ENCODE peak calls at places on chromosomes 11 and 22, in seven cellular contexts. One of them, this sample, is unnamed.

GRCh38 chr11:98099371-98099770 is 921.4 kb upstream of the CNTN5 start:
- DNase-seq in hypothalamus: no peak
- DNase-seq in amygdala: no peak
- DNase-seq in HTR-8/SVneo: no peak
- DNase-seq in effector memory CD8-positive, alpha-beta T cell: no peak
- DNase-seq in fibroblast of the conjunctiva: no peak
- DNase-seq in AG08396: no peak
- DNase-seq in this sample: no peak

GRCh38 chr11:63643205-63643604 is 28.0 kb downstream of the ATL3 start:
- DNase-seq in hypothalamus: no peak
- DNase-seq in amygdala: no peak
- DNase-seq in HTR-8/SVneo: no peak
- DNase-seq in AG08396: no peak
- DNase-seq in effector memory CD8-positive, alpha-beta T cell: no peak
- DNase-seq in fibroblast of the conjunctiva: no peak
- DNase-seq in this sample: no peak

GRCh38 chr11:48101958-48102357 is 114.7 kb upstream of the OR4B1 start:
- DNase-seq in HTR-8/SVneo: no peak
- DNase-seq in AG08396: no peak
- DNase-seq in effector memory CD8-positive, alpha-beta T cell: no peak
- DNase-seq in hypothalamus: no peak
- DNase-seq in fibroblast of the conjunctiva: no peak
- DNase-seq in amygdala: no peak
- DNase-seq in this sample: no peak

GRCh38 chr11:86745571-86745970 is 54.8 kb upstream of the PRSS23 start:
- DNase-seq in amygdala: no peak
- DNase-seq in AG08396: no peak
- DNase-seq in HTR-8/SVneo: no peak
- DNase-seq in effector memory CD8-positive, alpha-beta T cell: no peak
- DNase-seq in hypothalamus: no peak
- DNase-seq in fibroblast of the conjunctiva: no peak
- DNase-seq in this sample: no peak

GRCh38 chr22:46574993-46575914 is 37.8 kb upstream of the CELSR1 start:
- DNase-seq in HTR-8/SVneo: no peak
- DNase-seq in fibroblast of the conjunctiva: no peak
- DNase-seq in hypothalamus: no peak
- DNase-seq in effector memory CD8-positive, alpha-beta T cell: no peak
- DNase-seq in amygdala: no peak
- DNase-seq in AG08396: no peak
- DNase-seq in this sample: peak

GRCh38 chr11:132911186-132911585 is 621.1 kb downstream of the OPCML start:
- DNase-seq in fibroblast of the conjunctiva: no peak
- DNase-seq in AG08396: peak
- DNase-seq in HTR-8/SVneo: peak
- DNase-seq in effector memory CD8-positive, alpha-beta T cell: no peak
- DNase-seq in amygdala: no peak
- DNase-seq in hypothalamus: no peak
- DNase-seq in this sample: no peak

GRCh38 chr11:9092846-9093778 is 1.7 kb upstream of the SCUBE2 start:
- DNase-seq in effector memory CD8-positive, alpha-beta T cell: no peak
- DNase-seq in HTR-8/SVneo: no peak
- DNase-seq in fibroblast of the conjunctiva: no peak
- DNase-seq in hypothalamus: no peak
- DNase-seq in amygdala: no peak
- DNase-seq in AG08396: no peak
- DNase-seq in this sample: no peak

GRCh38 chr22:43094085-43094484 is 4.9 kb upstream of the TTLL1 start:
- DNase-seq in effector memory CD8-positive, alpha-beta T cell: no peak
- DNase-seq in hypothalamus: no peak
- DNase-seq in fibroblast of the conjunctiva: no peak
- DNase-seq in amygdala: no peak
- DNase-seq in AG08396: no peak
- DNase-seq in HTR-8/SVneo: no peak
- DNase-seq in this sample: peak

GRCh38 chr11:16814410-16815046 is 76.1 kb downstream of the C11orf58 start:
- DNase-seq in hypothalamus: no peak
- DNase-seq in effector memory CD8-positive, alpha-beta T cell: no peak
- DNase-seq in HTR-8/SVneo: no peak
- DNase-seq in fibroblast of the conjunctiva: no peak
- DNase-seq in amygdala: no peak
- DNase-seq in AG08396: no peak
- DNase-seq in this sample: no peak

GRCh38 chr11:1157645-1158591 is at the start of gene MUC5AC:
- DNase-seq in AG08396: no peak
- DNase-seq in amygdala: no peak
- DNase-seq in hypothalamus: no peak
- DNase-seq in effector memory CD8-positive, alpha-beta T cell: no peak
- DNase-seq in HTR-8/SVneo: no peak
- DNase-seq in fibroblast of the conjunctiva: no peak
- DNase-seq in this sample: no peak

GRCh38 chr11:15920856-15921629 is 435.3 kb downstream of the SOX6 start:
- DNase-seq in hypothalamus: no peak
- DNase-seq in effector memory CD8-positive, alpha-beta T cell: no peak
- DNase-seq in AG08396: no peak
- DNase-seq in fibroblast of the conjunctiva: no peak
- DNase-seq in amygdala: no peak
- DNase-seq in HTR-8/SVneo: no peak
- DNase-seq in this sample: peak

GRCh38 chr22:17734197-17734596 is 40.1 kb downstream of the BID start:
- DNase-seq in amygdala: no peak
- DNase-seq in AG08396: no peak
- DNase-seq in hypothalamus: no peak
- DNase-seq in HTR-8/SVneo: no peak
- DNase-seq in effector memory CD8-positive, alpha-beta T cell: no peak
- DNase-seq in fibroblast of the conjunctiva: no peak
- DNase-seq in this sample: no peak

GRCh38 chr11:843818-844692 is 1.4 kb downstream of the TSPAN4 start:
- DNase-seq in hypothalamus: peak
- DNase-seq in effector memory CD8-positive, alpha-beta T cell: no peak
- DNase-seq in HTR-8/SVneo: peak
- DNase-seq in amygdala: no peak
- DNase-seq in AG08396: peak
- DNase-seq in fibroblast of the conjunctiva: peak
- DNase-seq in this sample: peak

GRCh38 chr22:44622147-44622427 is 79.9 kb upstream of the PRR5 start:
- DNase-seq in hypothalamus: peak
- DNase-seq in amygdala: no peak
- DNase-seq in effector memory CD8-positive, alpha-beta T cell: peak
- DNase-seq in fibroblast of the conjunctiva: no peak
- DNase-seq in AG08396: no peak
- DNase-seq in HTR-8/SVneo: no peak
- DNase-seq in this sample: no peak

GRCh38 chr22:26447594-26448329 is 18.7 kb downstream of the ASPHD2 start:
- DNase-seq in fibroblast of the conjunctiva: no peak
- DNase-seq in AG08396: no peak
- DNase-seq in amygdala: no peak
- DNase-seq in HTR-8/SVneo: no peak
- DNase-seq in hypothalamus: no peak
- DNase-seq in effector memory CD8-positive, alpha-beta T cell: no peak
- DNase-seq in this sample: no peak

GRCh38 chr11:10317776-10318526 is 13.1 kb downstream of the ADM start:
- DNase-seq in amygdala: no peak
- DNase-seq in HTR-8/SVneo: no peak
- DNase-seq in effector memory CD8-positive, alpha-beta T cell: no peak
- DNase-seq in hypothalamus: no peak
- DNase-seq in AG08396: no peak
- DNase-seq in fibroblast of the conjunctiva: no peak
- DNase-seq in this sample: no peak

GRCh38 chr11:100851129-100851528 is 164.0 kb downstream of the ARHGAP42 start:
- DNase-seq in AG08396: no peak
- DNase-seq in effector memory CD8-positive, alpha-beta T cell: no peak
- DNase-seq in amygdala: no peak
- DNase-seq in HTR-8/SVneo: no peak
- DNase-seq in fibroblast of the conjunctiva: no peak
- DNase-seq in hypothalamus: no peak
- DNase-seq in this sample: no peak

GRCh38 chr11:70631624-70632047 is 233.3 kb downstream of the CTTN start:
- DNase-seq in AG08396: no peak
- DNase-seq in amygdala: no peak
- DNase-seq in HTR-8/SVneo: no peak
- DNase-seq in effector memory CD8-positive, alpha-beta T cell: no peak
- DNase-seq in hypothalamus: no peak
- DNase-seq in fibroblast of the conjunctiva: no peak
- DNase-seq in this sample: no peak

GRCh38 chr22:23117890-23118646 is 23.7 kb downstream of the RSPH14 start:
- DNase-seq in effector memory CD8-positive, alpha-beta T cell: no peak
- DNase-seq in AG08396: no peak
- DNase-seq in amygdala: no peak
- DNase-seq in HTR-8/SVneo: no peak
- DNase-seq in hypothalamus: no peak
- DNase-seq in fibroblast of the conjunctiva: no peak
- DNase-seq in this sample: peak

GRCh38 chr11:93740802-93741093 is 547 bp downstream of the TAF1D start:
- DNase-seq in HTR-8/SVneo: peak
- DNase-seq in hypothalamus: no peak
- DNase-seq in fibroblast of the conjunctiva: peak
- DNase-seq in effector memory CD8-positive, alpha-beta T cell: peak
- DNase-seq in AG08396: peak
- DNase-seq in amygdala: no peak
- DNase-seq in this sample: peak

GRCh38 chr11:62666259-62666926 is 1.3 kb downstream of the CSKMT start:
- DNase-seq in amygdala: no peak
- DNase-seq in effector memory CD8-positive, alpha-beta T cell: no peak
- DNase-seq in AG08396: no peak
- DNase-seq in fibroblast of the conjunctiva: no peak
- DNase-seq in hypothalamus: no peak
- DNase-seq in HTR-8/SVneo: no peak
- DNase-seq in this sample: no peak

GRCh38 chr11:69603163-69603836 is 37.7 kb upstream of the CCND1 start:
- DNase-seq in HTR-8/SVneo: no peak
- DNase-seq in hypothalamus: no peak
- DNase-seq in fibroblast of the conjunctiva: no peak
- DNase-seq in AG08396: no peak
- DNase-seq in amygdala: no peak
- DNase-seq in effector memory CD8-positive, alpha-beta T cell: no peak
- DNase-seq in this sample: no peak

GRCh38 chr22:44325718-44326548 is 13.2 kb upstream of the SHISAL1 start:
- DNase-seq in hypothalamus: no peak
- DNase-seq in effector memory CD8-positive, alpha-beta T cell: no peak
- DNase-seq in fibroblast of the conjunctiva: no peak
- DNase-seq in AG08396: peak
- DNase-seq in HTR-8/SVneo: no peak
- DNase-seq in amygdala: no peak
- DNase-seq in this sample: peak

GRCh38 chr22:38180841-38181452 is 683 bp downstream of the PLA2G6 start:
- DNase-seq in fibroblast of the conjunctiva: no peak
- DNase-seq in HTR-8/SVneo: no peak
- DNase-seq in AG08396: no peak
- DNase-seq in hypothalamus: peak
- DNase-seq in amygdala: no peak
- DNase-seq in effector memory CD8-positive, alpha-beta T cell: peak
- DNase-seq in this sample: peak

This sample was measured in right cardiac atrium.